ENCODE peak calls at places on chromosome 2, in four cellular contexts. R is pancreas, Q is tibial artery, Z is upper lobe of left lung. V is an unnamed sample. For H3K4me1, the result is how much of the 10 kb centered on the place peaks cover.

GRCh38 chr2:109351164-109351756 is 222.3 kb downstream of the SH3RF3 start:
- DNase-seq in Z (peak), Q (peak), R (no peak), V (peak)

GRCh38 chr2:231336700-231337099 is 58.8 kb upstream of the B3GNT7 start:
- DNase-seq in Z (no peak), R (no peak), Q (no peak), V (no peak)

GRCh38 chr2:2016912-2017311 is 272.6 kb upstream of the PXDN start:
- DNase-seq in R (no peak), Q (no peak), Z (no peak), V (no peak)

GRCh38 chr2:126914811-126915500 is 16.3 kb downstream of the TEX51 start:
- DNase-seq in Q (peak), R (no peak), Z (no peak), V (no peak)

GRCh38 chr2:224650815-224651439 is 65.2 kb downstream of the CCDC195 start:
- DNase-seq in Z (no peak), Q (no peak), R (no peak), V (no peak)

GRCh38 chr2:169732583-169733358 is 861 bp upstream of the KLHL23 start:
- DNase-seq in Z (no peak), R (no peak), Q (no peak), V (no peak)

GRCh38 chr2:74567862-74568261 is 13.3 kb downstream of the DOK1 start:
- DNase-seq in Z (peak), Q (no peak), R (no peak), V (no peak)

GRCh38 chr2:145595296-145595695 is 1075.4 kb upstream of the ZEB2 start:
- DNase-seq in Z (no peak), R (no peak), Q (no peak), V (no peak)

GRCh38 chr2:121828281-121828731 is 72.9 kb downstream of the TSN start:
- DNase-seq in Z (no peak), R (no peak), Q (no peak), V (no peak)

GRCh38 chr2:207304798-207305197 is 139.1 kb upstream of the KLF7 start:
- DNase-seq in R (no peak), Z (no peak), Q (no peak), V (no peak)

GRCh38 chr2:60476206-60476946 is 77.1 kb downstream of the BCL11A start:
- DNase-seq in R (no peak), Q (no peak), Z (peak), V (peak)

GRCh38 chr2:130834091-130834922 is 2.4 kb upstream of the ARHGEF4 start:
- DNase-seq in R (peak), Q (no peak), Z (no peak), V (no peak)

GRCh38 chr2:162403884-162404283 is 60.0 kb downstream of the GCA start:
- DNase-seq in Z (no peak), R (no peak), Q (no peak), V (no peak)

GRCh38 chr2:143551946-143552655 is 422.9 kb downstream of the ARHGAP15 start:
- DNase-seq in Q (no peak), R (no peak), Z (no peak), V (no peak)

GRCh38 chr2:11701831-11702301 is 31.9 kb upstream of the NTSR2 start:
- DNase-seq in R (no peak), Z (peak), Q (peak), V (peak)

GRCh38 chr2:11899264-11899818 is 152.9 kb downstream of the LPIN1 start:
- DNase-seq in Z (no peak), Q (no peak), R (no peak), V (no peak)

GRCh38 chr2:217905395-217905794 is 97.4 kb downstream of the TNS1 start:
- DNase-seq in Z (no peak), R (peak), Q (peak), V (no peak)

GRCh38 chr2:147989809-147990403 is 30.6 kb downstream of the ORC4 start:
- DNase-seq in Z (no peak), Q (no peak), R (no peak), V (no peak)

GRCh38 chr2:171141320-171141719 is 19.4 kb downstream of the TLK1 start:
- DNase-seq in R (no peak), Z (no peak), Q (no peak), V (no peak)

GRCh38 chr2:168694876-168695275 is 107.6 kb upstream of the NOSTRIN start:
- DNase-seq in Q (no peak), R (no peak), Z (no peak), V (no peak)

GRCh38 chr2:86372641-86373502 is 35.4 kb upstream of the REEP1 start:
- DNase-seq in Z (peak), R (no peak), Q (no peak), V (peak)

GRCh38 chr2:179562330-179562885 is 297.8 kb upstream of the SESTD1 start:
- DNase-seq in R (no peak), Q (no peak), Z (peak), V (no peak)

GRCh38 chr2:205188516-205189138 is 493.7 kb upstream of the NRP2 start:
- DNase-seq in R (no peak), Z (no peak), Q (peak), V (peak)

GRCh38 chr2:2599441-2599840 is 268.4 kb upstream of the MYT1L start:
- DNase-seq in R (no peak), Z (no peak), Q (no peak), V (no peak)

GRCh38 chr2:104870249-104870816 is 16.4 kb downstream of the POU3F3 start:
- DNase-seq in Q (no peak), R (no peak), Z (no peak), V (no peak)

GRCh38 chr2:24971300-24971549 is 530 bp downstream of the DNAJC27 start:
- DNase-seq in Q (no peak), R (no peak), Z (peak), V (no peak)

GRCh38 chr2:196971574-196972279 is 45.2 kb upstream of the PGAP1 start:
- DNase-seq in Q (no peak), R (no peak), Z (no peak), V (no peak)

GRCh38 chr2:231673348-231673770 is 35.0 kb upstream of the PTMA start:
- DNase-seq in Q (no peak), Z (peak), R (no peak), V (peak)

GRCh38 chr2:201966691-201967388 is 66.8 kb upstream of the FZD7 start:
- DNase-seq in Q (no peak), Z (no peak), R (no peak), V (no peak)

GRCh38 chr2:238716171-238716570 is 131.7 kb upstream of the TWIST2 start:
- DNase-seq in R (no peak), Q (no peak), Z (no peak), V (no peak)

GRCh38 chr2:883260-884026 is 67.2 kb upstream of the SNTG2 start:
- DNase-seq in R (no peak), Q (no peak), Z (no peak), V (no peak)

GRCh38 chr2:149040451-149040850 is 2.0 kb downstream of the LYPD6B start:
- DNase-seq in Z (peak), Q (no peak), R (no peak), V (peak)

GRCh38 chr2:216664593-216665034 is 30.7 kb downstream of the IGFBP5 start:
- DNase-seq in Q (no peak), Z (no peak), R (no peak), V (no peak)

GRCh38 chr2:26875083-26875634 is 27.2 kb downstream of the DPYSL5 start:
- DNase-seq in Q (no peak), R (no peak), Z (no peak), V (no peak)

GRCh38 chr2:215833531-215834162 is 179.7 kb downstream of the MREG start:
- DNase-seq in Z (no peak), Q (no peak), R (no peak), V (no peak)

GRCh38 chr2:149413487-149413886 is 83.1 kb downstream of the LYPD6 start:
- DNase-seq in Q (no peak), Z (no peak), R (no peak), V (no peak)

GRCh38 chr2:164260506-164260905 is 360.8 kb downstream of the GRB14 start:
- DNase-seq in Z (no peak), R (no peak), Q (no peak), V (no peak)

GRCh38 chr2:66443977-66444855 is 9.3 kb downstream of the MEIS1 start:
- DNase-seq in Z (no peak), Q (no peak), R (peak), V (no peak)

GRCh38 chr2:66445076-66445724 is 10.3 kb downstream of the MEIS1 start:
- DNase-seq in R (peak), Z (no peak), Q (no peak), V (no peak)

GRCh38 chr2:66441651-66442365 is 6.9 kb downstream of the MEIS1 start:
- DNase-seq in R (no peak), Z (no peak), Q (no peak), V (no peak)

GRCh38 chr2:66445781-66446177 is 10.9 kb downstream of the MEIS1 start:
- DNase-seq in R (peak), Z (no peak), Q (no peak), V (no peak)

GRCh38 chr2:66443183-66443976 is 8.5 kb downstream of the MEIS1 start:
- DNase-seq in Z (no peak), R (peak), Q (no peak), V (no peak)
- H3K4me3 ChIP-seq in Z (peak), R (peak), Q (peak), V (peak)

DNA sequence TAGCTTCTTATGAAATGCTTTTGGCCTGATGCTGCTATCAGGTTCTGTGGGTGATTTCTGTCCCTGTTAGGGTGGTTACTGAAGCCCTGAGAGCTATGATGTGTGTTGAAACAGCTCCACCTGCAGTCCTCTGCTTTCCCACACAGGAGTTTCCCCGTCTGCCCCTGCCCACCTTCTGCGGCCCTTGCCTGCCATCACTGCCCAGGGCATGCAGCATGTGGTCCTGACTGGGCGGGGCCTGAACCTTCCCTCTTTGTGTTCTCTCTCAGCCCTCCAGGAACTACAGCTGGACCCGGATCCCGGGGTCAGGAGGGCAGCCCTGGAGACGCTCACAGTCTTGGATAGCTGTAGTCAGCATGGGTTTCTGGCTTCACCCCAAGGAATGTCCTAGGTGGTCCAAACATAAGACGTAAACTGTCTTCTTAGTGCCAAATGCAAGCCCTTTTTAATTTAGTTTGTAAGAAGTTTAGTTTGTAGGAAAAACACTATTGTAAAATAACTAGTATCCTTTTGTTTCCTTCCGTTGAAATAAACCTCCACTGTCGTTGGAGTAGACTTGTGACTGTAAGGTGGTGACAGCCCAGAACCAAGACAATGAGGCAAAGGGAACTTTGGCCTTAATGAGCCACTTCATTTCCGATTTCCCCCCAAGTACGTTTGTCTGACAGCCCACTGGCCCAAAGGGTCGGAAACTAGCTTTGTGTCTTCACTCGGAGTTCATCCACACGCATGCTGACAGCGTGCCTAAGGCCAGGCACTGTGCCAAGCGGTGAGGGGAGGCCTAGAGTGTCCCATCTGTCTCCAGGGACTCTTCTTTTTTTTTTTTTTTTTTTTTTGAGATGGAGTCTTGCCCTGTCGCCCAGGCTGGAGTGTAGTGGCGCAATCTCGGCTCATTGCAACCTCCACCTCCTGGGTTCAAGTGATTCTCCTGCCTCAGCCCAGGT is 21.2 kb downstream of the HJURP start:
- DNase-seq in Q (peak), Z (no peak), R (peak), V (peak)
- H3K4me1 ChIP-seq in Q (under half), Z (under half), R (under half), V (under half)

GRCh38 chr2:42859801-42860200 is 67.4 kb upstream of the HAAO start:
- DNase-seq in R (no peak), Q (no peak), Z (no peak), V (no peak)
- H3K4me3 ChIP-seq in R (no peak), Q (no peak), Z (no peak), V (no peak)

GRCh38 chr2:178480227-178481181 is at the start of gene PLEKHA3:
- DNase-seq in R (peak), Q (peak), Z (peak), V (peak)

GRCh38 chr2:178478442-178479274 is at the start of gene FKBP7:
- DNase-seq in Q (peak), R (peak), Z (peak), V (peak)

GRCh38 chr2:178479275-178479616 is 846 bp upstream of the FKBP7 start:
- DNase-seq in R (no peak), Z (no peak), Q (no peak), V (no peak)

GRCh38 chr2:178478102-178478441 is 328 bp downstream of the FKBP7 start:
- DNase-seq in R (no peak), Q (no peak), Z (no peak), V (peak)

DNA sequence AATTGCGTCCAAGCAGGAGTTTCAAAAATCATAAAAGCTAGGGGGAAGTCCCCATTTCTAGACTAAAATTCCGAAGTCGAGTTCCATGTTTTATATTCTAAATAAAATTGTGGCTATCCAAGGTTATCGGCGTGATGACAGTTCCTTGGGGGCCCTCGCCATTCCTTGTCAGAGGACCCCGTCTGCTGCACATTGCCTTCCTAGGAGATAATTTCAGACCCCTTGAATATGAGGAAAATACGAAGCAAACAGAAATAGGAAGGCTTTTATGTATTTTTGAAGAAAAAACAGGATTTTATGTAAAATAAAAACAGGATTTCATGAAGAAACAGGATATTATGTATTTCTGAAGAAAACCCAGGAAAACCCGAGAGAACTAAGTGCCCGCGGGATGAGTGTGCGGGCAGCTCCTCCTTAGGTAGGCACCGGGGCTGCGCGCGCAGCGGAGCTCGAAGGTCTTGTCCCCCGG is 465 bp upstream of the PLEKHA3 start:
- DNase-seq in R (no peak), Z (no peak), Q (no peak), V (no peak)
- H3K4me1 ChIP-seq in R (under half), Z (under half), Q (under half), V (under half)

DNA sequence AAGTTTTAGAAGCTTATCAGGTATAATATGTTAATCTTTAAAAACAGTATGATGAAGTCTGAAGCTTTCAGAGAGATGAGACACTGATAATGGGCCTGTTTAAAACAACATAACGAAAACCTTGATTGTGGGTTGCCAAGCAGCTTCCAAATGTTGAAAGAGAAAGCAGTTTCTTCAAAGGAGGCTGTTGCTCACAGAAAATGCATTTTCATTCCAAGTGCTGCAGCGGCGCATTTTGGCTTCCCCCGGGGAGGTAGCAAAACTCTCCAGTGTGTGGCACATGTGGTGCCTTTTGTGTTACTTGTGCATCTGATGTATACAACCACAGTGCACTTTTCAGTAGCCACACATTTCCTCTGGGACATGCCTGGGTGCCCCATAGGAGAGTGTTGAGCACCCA is 66.1 kb downstream of the TMEFF2 start:
- DNase-seq in Z (no peak), R (no peak), Q (no peak), V (no peak)
- H3K4me3 ChIP-seq in Z (no peak), R (no peak), Q (no peak), V (no peak)

GRCh38 chr2:159130302-159130701 is 156.2 kb downstream of the WDSUB1 start:
- DNase-seq in Z (no peak), Q (no peak), R (no peak), V (no peak)

GRCh38 chr2:159128191-159128590 is 158.3 kb downstream of the WDSUB1 start:
- DNase-seq in Q (no peak), R (no peak), Z (no peak), V (no peak)

GRCh38 chr2:159129301-159129700 is 157.2 kb downstream of the WDSUB1 start:
- DNase-seq in Z (no peak), Q (no peak), R (no peak), V (no peak)

GRCh38 chr2:159131267-159131790 is 155.2 kb downstream of the WDSUB1 start:
- DNase-seq in R (no peak), Q (no peak), Z (no peak), V (no peak)

DNA sequence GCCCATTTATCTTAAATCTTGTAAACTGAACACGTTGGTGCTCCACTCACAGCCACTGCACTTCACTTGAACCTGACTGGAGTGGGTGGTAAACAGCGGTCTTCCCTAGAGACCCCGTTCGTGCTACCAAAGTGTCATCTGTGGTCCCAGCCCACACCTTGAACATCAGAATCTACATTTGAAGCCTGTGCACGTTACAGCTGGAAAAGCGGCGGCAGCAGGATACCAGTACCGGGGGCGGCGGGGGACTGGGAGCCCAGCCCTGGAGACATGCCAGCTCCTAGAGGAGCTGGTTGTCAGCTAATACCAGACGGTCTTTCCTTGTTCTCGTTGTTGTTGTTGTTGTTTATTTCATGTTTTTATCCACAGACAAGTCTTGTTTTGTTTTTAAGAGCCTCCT is 156.7 kb downstream of the WDSUB1 start:
- DNase-seq in Z (no peak), R (no peak), Q (no peak), V (no peak)
- H3K4me1 ChIP-seq in Z (under half), R (under half), Q (under half), V (under half)

GRCh38 chr2:70133127-70133452 is 45.8 kb downstream of the PCBP1 start:
- DNase-seq in Z (no peak), R (no peak), Q (no peak), V (no peak)

GRCh38 chr2:70127920-70128444 is 40.7 kb downstream of the PCBP1 start:
- DNase-seq in Q (no peak), R (no peak), Z (no peak), V (no peak)

GRCh38 chr2:70133521-70134348 is 46.5 kb downstream of the PCBP1 start:
- DNase-seq in Q (no peak), R (peak), Z (no peak), V (no peak)

GRCh38 chr2:70132244-70133126 is 45.2 kb downstream of the PCBP1 start:
- DNase-seq in Z (peak), Q (peak), R (no peak), V (peak)
- H3K4me3 ChIP-seq in Z (peak), Q (peak), R (no peak), V (peak)